ENCODE peak calls at places on chromosome 5, in five cellular contexts. One of them, this sample, is unnamed. For H3K36me3, the result is how much of the 10 kb centered on the place peaks cover.

GRCh38 chr5:78797945-78798731 is 149.6 kb upstream of the LHFPL2 start:
- DNase-seq in astrocyte: peak
- DNase-seq in GM23338: no peak
- DNase-seq in tibial artery: no peak
- DNase-seq in uterus: no peak
- DNase-seq in this sample: no peak

GRCh38 chr5:116573617-116574431 is 799 bp downstream of the SEMA6A start:
- DNase-seq in GM23338: no peak
- DNase-seq in tibial artery: peak
- DNase-seq in uterus: no peak
- DNase-seq in astrocyte: no peak
- DNase-seq in this sample: peak

GRCh38 chr5:178430187-178431062 is 159.8 kb downstream of the COL23A1 start:
- DNase-seq in uterus: no peak
- DNase-seq in tibial artery: no peak
- DNase-seq in GM23338: no peak
- DNase-seq in astrocyte: no peak
- DNase-seq in this sample: no peak

GRCh38 chr5:134006119-134006514 is 1.3 kb upstream of the VDAC1 start:
- DNase-seq in tibial artery: no peak
- DNase-seq in uterus: no peak
- DNase-seq in GM23338: peak
- DNase-seq in astrocyte: no peak
- DNase-seq in this sample: no peak

GRCh38 chr5:118705931-118706330 is 282.4 kb downstream of the DTWD2 start:
- DNase-seq in GM23338: no peak
- DNase-seq in astrocyte: no peak
- DNase-seq in uterus: no peak
- DNase-seq in tibial artery: no peak
- DNase-seq in this sample: no peak

GRCh38 chr5:9895305-9895650 is 265.1 kb upstream of the TAS2R1 start:
- DNase-seq in GM23338: peak
- DNase-seq in astrocyte: no peak
- DNase-seq in tibial artery: no peak
- DNase-seq in uterus: no peak
- DNase-seq in this sample: no peak

GRCh38 chr5:95959964-95960801 is 1.5 kb downstream of the ELL2 start:
- DNase-seq in uterus: no peak
- DNase-seq in tibial artery: no peak
- DNase-seq in astrocyte: peak
- DNase-seq in GM23338: no peak
- DNase-seq in this sample: no peak

GRCh38 chr5:150400327-150401075 is 12.2 kb downstream of the CD74 start:
- DNase-seq in GM23338: no peak
- DNase-seq in uterus: no peak
- DNase-seq in tibial artery: no peak
- DNase-seq in astrocyte: no peak
- DNase-seq in this sample: no peak

GRCh38 chr5:93278876-93279275 is 302.1 kb downstream of the NR2F1-AS1 start:
- DNase-seq in GM23338: no peak
- DNase-seq in tibial artery: no peak
- DNase-seq in astrocyte: no peak
- DNase-seq in uterus: no peak
- DNase-seq in this sample: no peak

GRCh38 chr5:77138981-77139380 is 51.9 kb upstream of the ZBED3 start:
- DNase-seq in GM23338: no peak
- DNase-seq in astrocyte: peak
- DNase-seq in uterus: peak
- DNase-seq in tibial artery: no peak
- DNase-seq in this sample: no peak

GRCh38 chr5:94994465-94994996 is 290.4 kb downstream of the MCTP1 start:
- DNase-seq in uterus: no peak
- DNase-seq in GM23338: no peak
- DNase-seq in tibial artery: no peak
- DNase-seq in astrocyte: no peak
- DNase-seq in this sample: no peak

GRCh38 chr5:65163698-65164097 is 318.0 kb downstream of the ADAMTS6 start:
- DNase-seq in GM23338: no peak
- DNase-seq in uterus: no peak
- DNase-seq in astrocyte: peak
- DNase-seq in tibial artery: no peak
- DNase-seq in this sample: no peak

GRCh38 chr5:40603378-40603777 is 76.3 kb upstream of the PTGER4 start:
- DNase-seq in tibial artery: no peak
- DNase-seq in uterus: no peak
- DNase-seq in astrocyte: peak
- DNase-seq in GM23338: no peak
- DNase-seq in this sample: no peak

GRCh38 chr5:166772770-166773169 is 1518.7 kb upstream of the WWC1 start:
- DNase-seq in astrocyte: peak
- DNase-seq in tibial artery: no peak
- DNase-seq in GM23338: no peak
- DNase-seq in uterus: no peak
- DNase-seq in this sample: no peak

GRCh38 chr5:120655828-120656435 is 191.8 kb downstream of the PRR16 start:
- DNase-seq in uterus: no peak
- DNase-seq in astrocyte: no peak
- DNase-seq in GM23338: peak
- DNase-seq in tibial artery: no peak
- DNase-seq in this sample: no peak

GRCh38 chr5:35198096-35198495 is 32.2 kb downstream of the PRLR start:
- DNase-seq in GM23338: no peak
- DNase-seq in uterus: no peak
- DNase-seq in astrocyte: peak
- DNase-seq in tibial artery: peak
- DNase-seq in this sample: peak

GRCh38 chr5:98614341-98614740 is 159.1 kb upstream of the RGMB start:
- DNase-seq in tibial artery: no peak
- DNase-seq in GM23338: no peak
- DNase-seq in astrocyte: no peak
- DNase-seq in uterus: no peak
- DNase-seq in this sample: no peak

GRCh38 chr5:120538149-120538548 is 74.0 kb downstream of the PRR16 start:
- DNase-seq in GM23338: no peak
- DNase-seq in uterus: no peak
- DNase-seq in tibial artery: no peak
- DNase-seq in astrocyte: peak
- DNase-seq in this sample: no peak

GRCh38 chr5:180804129-180804601 is 1.6 kb upstream of the MGAT1 start:
- DNase-seq in astrocyte: no peak
- DNase-seq in tibial artery: peak
- DNase-seq in GM23338: no peak
- DNase-seq in uterus: no peak
- DNase-seq in this sample: no peak

GRCh38 chr5:92353107-92354030 is 970.3 kb upstream of the ARRDC3 start:
- DNase-seq in GM23338: no peak
- DNase-seq in tibial artery: no peak
- DNase-seq in uterus: no peak
- DNase-seq in astrocyte: peak
- DNase-seq in this sample: no peak

GRCh38 chr5:128237504-128237903 is 153.9 kb downstream of the SLC12A2 start:
- DNase-seq in astrocyte: peak
- DNase-seq in GM23338: no peak
- DNase-seq in uterus: peak
- DNase-seq in tibial artery: no peak
- DNase-seq in this sample: no peak

GRCh38 chr5:13943691-13944090 is 797 bp downstream of the DNAH5 start:
- DNase-seq in astrocyte: no peak
- DNase-seq in uterus: no peak
- DNase-seq in tibial artery: no peak
- DNase-seq in GM23338: peak
- DNase-seq in this sample: no peak

GRCh38 chr5:150618588-150619281 is 21.7 kb upstream of the SYNPO start:
- DNase-seq in GM23338: no peak
- DNase-seq in tibial artery: peak
- DNase-seq in astrocyte: peak
- DNase-seq in uterus: peak
- DNase-seq in this sample: peak

DNA sequence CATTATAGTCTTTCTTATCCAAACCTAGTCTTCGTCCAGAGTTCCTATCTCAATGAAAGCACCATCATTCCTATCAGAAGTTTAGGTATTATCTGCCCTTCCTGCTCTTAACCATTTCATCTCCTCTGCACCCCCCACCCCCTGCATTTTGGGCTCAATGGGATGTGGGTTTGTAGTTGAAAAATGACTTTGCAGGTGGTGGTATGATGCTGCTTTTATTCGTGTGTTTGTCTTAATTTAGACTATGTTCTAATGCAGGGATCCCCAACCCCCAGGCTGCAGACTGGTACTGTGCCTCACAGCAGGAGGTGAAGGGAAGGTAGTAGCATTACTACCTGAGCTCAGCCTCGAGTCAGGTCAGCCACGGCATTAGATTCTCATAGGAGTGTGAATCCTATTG is 49.4 kb upstream of the ZNF608 start:
- DNase-seq in astrocyte: no peak
- DNase-seq in tibial artery: no peak
- DNase-seq in GM23338: peak
- DNase-seq in uterus: no peak
- DNase-seq in this sample: no peak
- H3K27ac ChIP-seq in astrocyte: no peak
- H3K27ac ChIP-seq in tibial artery: no peak
- H3K27ac ChIP-seq in GM23338: no peak
- H3K27ac ChIP-seq in uterus: no peak
- H3K27ac ChIP-seq in this sample: no peak

GRCh38 chr5:82074968-82075367 is 103.1 kb downstream of the ATG10 start:
- DNase-seq in astrocyte: no peak
- DNase-seq in GM23338: no peak
- DNase-seq in tibial artery: no peak
- DNase-seq in uterus: no peak
- DNase-seq in this sample: no peak

GRCh38 chr5:82073179-82073578 is 101.4 kb downstream of the ATG10 start:
- DNase-seq in GM23338: no peak
- DNase-seq in uterus: no peak
- DNase-seq in astrocyte: peak
- DNase-seq in tibial artery: no peak
- DNase-seq in this sample: no peak

GRCh38 chr5:82068723-82069122 is 96.9 kb downstream of the ATG10 start:
- DNase-seq in astrocyte: no peak
- DNase-seq in uterus: no peak
- DNase-seq in tibial artery: no peak
- DNase-seq in GM23338: no peak
- DNase-seq in this sample: no peak

GRCh38 chr5:82072138-82072537 is 100.3 kb downstream of the ATG10 start:
- DNase-seq in tibial artery: no peak
- DNase-seq in GM23338: no peak
- DNase-seq in astrocyte: no peak
- DNase-seq in uterus: no peak
- DNase-seq in this sample: no peak
- H3K36me3 ChIP-seq in tibial artery: under half
- H3K36me3 ChIP-seq in GM23338: under half
- H3K36me3 ChIP-seq in astrocyte: under half
- H3K36me3 ChIP-seq in uterus: under half
- H3K36me3 ChIP-seq in this sample: under half

GRCh38 chr5:17185349-17185748 is 32.1 kb upstream of the BASP1 start:
- DNase-seq in astrocyte: no peak
- DNase-seq in tibial artery: no peak
- DNase-seq in GM23338: no peak
- DNase-seq in uterus: no peak
- DNase-seq in this sample: no peak
- H3K27ac ChIP-seq in astrocyte: peak
- H3K27ac ChIP-seq in tibial artery: no peak
- H3K27ac ChIP-seq in GM23338: no peak
- H3K27ac ChIP-seq in uterus: no peak
- H3K27ac ChIP-seq in this sample: peak

GRCh38 chr5:870973-871372 is 20.2 kb upstream of the ZDHHC11 start:
- DNase-seq in uterus: no peak
- DNase-seq in astrocyte: no peak
- DNase-seq in GM23338: no peak
- DNase-seq in tibial artery: no peak
- DNase-seq in this sample: peak

GRCh38 chr5:867300-867699 is 16.5 kb upstream of the ZDHHC11 start:
- DNase-seq in uterus: no peak
- DNase-seq in GM23338: peak
- DNase-seq in astrocyte: no peak
- DNase-seq in tibial artery: no peak
- DNase-seq in this sample: no peak

GRCh38 chr5:871596-872298 is 20.9 kb downstream of the BRD9 start:
- DNase-seq in tibial artery: no peak
- DNase-seq in GM23338: no peak
- DNase-seq in uterus: no peak
- DNase-seq in astrocyte: no peak
- DNase-seq in this sample: peak

GRCh38 chr5:865771-866170 is 15.0 kb upstream of the ZDHHC11 start:
- DNase-seq in astrocyte: no peak
- DNase-seq in tibial artery: no peak
- DNase-seq in GM23338: no peak
- DNase-seq in uterus: no peak
- DNase-seq in this sample: no peak

DNA sequence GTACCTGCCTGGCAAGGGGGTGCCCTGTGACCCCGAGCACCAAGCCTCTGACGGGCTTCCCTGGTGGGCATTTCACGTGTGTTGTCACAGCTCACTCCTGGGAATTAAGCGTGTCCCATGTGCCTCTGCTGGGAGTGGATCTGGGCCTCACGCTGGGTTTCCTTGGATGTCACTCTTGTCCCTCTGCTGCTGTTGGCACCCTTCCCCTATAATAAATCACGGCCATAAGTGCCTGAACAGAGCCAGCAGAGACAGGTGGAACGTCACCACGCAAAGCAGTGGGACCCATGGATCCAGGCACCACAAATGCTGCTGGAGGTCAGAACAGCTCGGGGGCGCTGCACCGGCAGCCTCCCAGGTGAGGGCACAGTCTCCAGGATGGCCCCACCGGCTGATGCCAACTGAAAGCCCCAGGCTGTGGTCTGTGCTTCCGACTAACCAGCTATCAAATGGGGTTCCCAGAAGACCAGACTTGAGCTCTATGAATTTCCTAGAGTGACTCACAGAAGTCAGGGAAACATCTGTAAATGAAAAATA is 17.9 kb upstream of the ZDHHC11 start:
- DNase-seq in uterus: no peak
- DNase-seq in GM23338: no peak
- DNase-seq in tibial artery: no peak
- DNase-seq in astrocyte: no peak
- DNase-seq in this sample: no peak
- H3K36me3 ChIP-seq in uterus: under half
- H3K36me3 ChIP-seq in GM23338: under half
- H3K36me3 ChIP-seq in tibial artery: half or more
- H3K36me3 ChIP-seq in astrocyte: half or more
- H3K36me3 ChIP-seq in this sample: half or more

DNA sequence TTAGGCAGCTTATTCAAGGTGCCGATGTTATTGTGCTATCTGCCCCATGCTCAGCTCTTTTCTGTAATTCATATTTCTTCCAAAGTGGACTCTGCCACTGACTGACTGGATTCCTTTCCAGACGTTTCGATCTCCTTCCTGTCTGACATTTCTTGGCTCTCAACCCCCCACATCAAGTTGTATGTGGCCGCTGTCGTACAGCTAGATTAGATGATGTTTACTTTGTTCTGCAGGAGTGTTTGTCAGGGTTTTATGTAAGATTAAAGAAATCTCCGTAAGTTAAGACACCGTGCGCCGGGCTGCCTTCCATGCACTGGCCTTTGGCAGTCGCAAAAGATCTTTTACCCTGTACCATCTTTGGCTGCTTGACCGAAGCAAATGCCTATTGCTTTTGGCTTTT is 177.9 kb downstream of the FGF1 start:
- DNase-seq in astrocyte: no peak
- DNase-seq in uterus: no peak
- DNase-seq in GM23338: no peak
- DNase-seq in tibial artery: no peak
- DNase-seq in this sample: no peak
- H3K27ac ChIP-seq in astrocyte: no peak
- H3K27ac ChIP-seq in uterus: no peak
- H3K27ac ChIP-seq in GM23338: no peak
- H3K27ac ChIP-seq in tibial artery: no peak
- H3K27ac ChIP-seq in this sample: peak

This sample was measured in left ventricle myocardium inferior.